ENCODE peak calls at places on chromosomes 4 and X, in six cellular contexts. X, F, Q, E, G and R are unnamed samples.

GRCh38 chr4:13970349-13970748 is 342.8 kb upstream of the BOD1L1 start:
- DNase-seq in G (no peak), X (no peak), E (no peak), F (no peak), Q (no peak), R (no peak)

GRCh38 chr4:37948542-37948941 is 11.7 kb upstream of the PTTG2 start:
- DNase-seq in Q (no peak), X (no peak), F (no peak), E (no peak), G (no peak), R (no peak)

GRCh38 chr4:153337686-153338085 is 6.8 kb upstream of the MND1 start:
- DNase-seq in E (no peak), Q (no peak), X (no peak), F (no peak), G (no peak), R (no peak)

GRCh38 chrX:39975094-39975865 is 122.5 kb downstream of the BCOR start:
- DNase-seq in F (peak), G (no peak), E (no peak), X (no peak), Q (no peak), R (no peak)

GRCh38 chr4:91519155-91519554 is 784.6 kb upstream of the GRID2 start:
- DNase-seq in X (no peak), E (no peak), Q (no peak), F (no peak), G (no peak), R (no peak)

GRCh38 chr4:26320159-26320452 is 708 bp upstream of the RBPJ start:
- DNase-seq in G (no peak), X (no peak), F (no peak), Q (peak), E (no peak), R (no peak)

GRCh38 chr4:65508169-65508568 is 162.1 kb downstream of the EPHA5 start:
- DNase-seq in X (no peak), G (no peak), E (no peak), F (no peak), Q (no peak), R (no peak)

GRCh38 chrX:132181364-132181763 is 37.9 kb downstream of the RAP2C start:
- DNase-seq in G (no peak), F (peak), Q (no peak), E (no peak), X (no peak), R (no peak)

GRCh38 chr4:71382569-71383560 is 44.0 kb downstream of the SLC4A4 start:
- DNase-seq in E (no peak), G (no peak), F (no peak), X (no peak), Q (no peak), R (no peak)

GRCh38 chr4:7721984-7722551 is 217.6 kb downstream of the AFAP1 start:
- DNase-seq in Q (no peak), F (no peak), X (no peak), G (no peak), E (no peak), R (no peak)

GRCh38 chrX:107750263-107750662 is 25.3 kb downstream of the TSC22D3 start:
- DNase-seq in Q (no peak), G (no peak), E (no peak), X (no peak), F (no peak), R (no peak)

GRCh38 chrX:93585661-93586060 is 87.7 kb downstream of the NAP1L3 start:
- DNase-seq in Q (no peak), F (no peak), E (no peak), G (no peak), X (no peak), R (no peak)

GRCh38 chr4:176794151-176794550 is 1.4 kb upstream of the VEGFC start:
- DNase-seq in X (no peak), Q (no peak), G (no peak), E (peak), F (no peak), R (no peak)

GRCh38 chr4:84378983-84379382 is 120.1 kb downstream of the NKX6-1 start:
- DNase-seq in F (no peak), X (no peak), Q (no peak), E (no peak), G (no peak), R (no peak)

GRCh38 chr4:149223659-149224058 is 592.0 kb downstream of the IQCM start:
- DNase-seq in F (no peak), E (no peak), G (no peak), Q (no peak), X (no peak), R (no peak)

GRCh38 chr4:15327311-15328298 is 100.2 kb upstream of the C1QTNF7 start:
- DNase-seq in F (no peak), Q (no peak), X (no peak), G (no peak), E (peak), R (no peak)

GRCh38 chr4:81405900-81406401 is 65.8 kb downstream of the RASGEF1B start:
- DNase-seq in Q (peak), X (no peak), F (peak), E (peak), G (no peak), R (no peak)

GRCh38 chr4:99807666-99808065 is 9.0 kb upstream of the DAPP1 start:
- DNase-seq in Q (no peak), X (no peak), G (no peak), E (no peak), F (no peak), R (no peak)

GRCh38 chr4:39394706-39395105 is 12.0 kb upstream of the KLB start:
- DNase-seq in F (no peak), G (no peak), E (no peak), X (no peak), Q (no peak), R (no peak)

GRCh38 chr4:142840516-142841123 is 5.5 kb downstream of the INPP4B start:
- DNase-seq in G (no peak), E (no peak), Q (no peak), X (no peak), F (no peak), R (no peak)

GRCh38 chrX:77505227-77505626 is 58.0 kb downstream of the FGF16 start:
- DNase-seq in F (no peak), E (no peak), X (no peak), G (no peak), Q (no peak), R (no peak)

GRCh38 chr4:154590329-154591006 is at the start of gene FGA:
- DNase-seq in X (no peak), F (no peak), E (no peak), Q (no peak), G (no peak), R (no peak)

GRCh38 chr4:93501946-93502345 is 326.6 kb upstream of the ATOH1 start:
- DNase-seq in E (no peak), F (no peak), Q (no peak), G (no peak), X (no peak), R (no peak)

GRCh38 chr4:127709456-127709855 is 20.7 kb upstream of the SLC25A31 start:
- DNase-seq in F (no peak), X (no peak), E (no peak), Q (no peak), G (no peak), R (no peak)

GRCh38 chr4:140174535-140174934 is 20.6 kb upstream of the MAML3 start:
- DNase-seq in X (no peak), F (no peak), E (no peak), G (no peak), Q (no peak), R (no peak)

GRCh38 chr4:177016541-177017141 is 223.9 kb upstream of the VEGFC start:
- DNase-seq in Q (no peak), E (peak), G (no peak), F (no peak), X (no peak), R (no peak)

GRCh38 chrX:19772759-19773623 is 114.4 kb downstream of the SH3KBP1 start:
- DNase-seq in Q (no peak), G (no peak), X (no peak), E (no peak), F (no peak), R (no peak)

GRCh38 chr4:52408037-52408436 is 251.1 kb downstream of the USP46 start:
- DNase-seq in F (no peak), G (no peak), E (no peak), Q (no peak), X (no peak), R (no peak)

GRCh38 chr4:138861130-138861529 is 154.5 kb upstream of the NOCT start:
- DNase-seq in E (no peak), Q (no peak), F (no peak), X (no peak), G (no peak), R (no peak)

GRCh38 chrX:40152173-40152705 is 54.5 kb upstream of the BCOR start:
- DNase-seq in Q (peak), G (peak), X (no peak), F (no peak), E (no peak), R (no peak)

GRCh38 chr4:33381806-33382205 is 2661.6 kb downstream of the PCDH7 start:
- DNase-seq in Q (no peak), X (no peak), E (no peak), G (no peak), F (no peak), R (no peak)

DNA sequence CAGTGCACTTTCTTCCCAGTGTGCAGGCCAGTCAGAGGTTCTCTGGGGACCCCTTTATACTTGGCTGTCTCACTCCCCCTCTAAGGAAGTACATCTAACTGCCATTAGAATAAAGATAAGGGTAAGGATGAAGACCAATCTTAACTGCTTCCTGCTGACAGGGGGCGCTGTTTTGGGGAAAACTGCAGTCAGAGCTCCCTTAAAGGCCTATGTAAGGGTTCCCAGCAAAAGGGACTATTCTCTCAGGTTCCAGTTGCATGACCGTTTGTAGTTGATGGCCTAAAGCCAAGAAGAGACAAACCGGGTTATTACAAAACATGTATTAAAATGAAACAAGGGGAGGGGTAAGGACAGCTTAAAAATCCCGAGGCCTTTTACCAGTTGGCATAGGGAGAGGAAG is 115.6 kb upstream of the SPIN4 start:
- DNase-seq in F (no peak), E (no peak), G (no peak), X (no peak), Q (no peak), R (no peak)
- TF ChIP-seq CTCF in F (no peak), E (no peak), G (no peak), X (no peak), Q (no peak), R (no peak)

DNA sequence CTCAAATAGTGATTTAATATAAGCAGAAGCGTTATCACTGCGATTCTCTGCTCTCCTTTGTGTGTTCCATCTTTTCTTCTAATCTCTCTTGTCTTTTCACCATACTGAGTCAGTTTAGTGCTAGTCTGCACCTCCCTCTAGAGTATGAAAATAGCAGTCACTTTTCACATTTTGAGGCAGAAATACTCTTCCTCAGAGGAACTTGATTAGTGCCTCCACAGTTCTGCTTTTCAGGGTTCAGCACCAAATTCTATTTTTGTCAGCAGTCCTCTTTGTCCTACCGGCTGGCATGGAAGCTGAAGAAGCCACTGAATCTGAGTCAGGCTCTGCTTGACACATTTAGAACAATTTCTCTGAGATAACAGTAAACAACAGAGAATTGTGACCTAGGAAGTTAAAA is 49.7 kb upstream of the ANKRD17 start:
- DNase-seq in Q (peak), F (no peak), E (no peak), G (no peak), X (no peak), R (no peak)
- TF ChIP-seq CTCF in Q (no peak), F (no peak), E (peak), G (no peak), X (no peak), R (peak)

DNA sequence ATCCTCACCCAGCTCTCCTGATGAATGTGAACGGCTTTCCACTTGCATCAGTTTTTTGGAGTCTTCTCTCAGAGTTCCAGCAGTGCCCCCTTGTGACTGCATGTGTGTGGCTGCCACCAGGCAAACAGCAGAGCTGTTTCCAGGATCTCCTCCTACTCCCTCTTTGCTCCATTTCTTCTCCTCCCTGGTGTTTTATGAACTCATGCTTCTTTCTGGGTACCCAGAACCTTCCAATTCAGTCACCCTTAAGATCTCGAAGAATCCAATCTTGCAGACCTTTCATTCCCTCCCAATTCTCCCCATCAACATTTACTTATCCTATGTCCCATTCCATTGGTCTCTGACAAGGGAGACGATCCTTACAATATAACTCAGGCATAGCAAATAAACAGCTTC is 6.8 kb upstream of the TCEANC start:
- DNase-seq in G (peak), X (peak), Q (peak), E (peak), F (peak), R (peak)
- TF ChIP-seq CTCF in G (peak), X (no peak), Q (peak), E (peak), F (peak), R (peak)

DNA sequence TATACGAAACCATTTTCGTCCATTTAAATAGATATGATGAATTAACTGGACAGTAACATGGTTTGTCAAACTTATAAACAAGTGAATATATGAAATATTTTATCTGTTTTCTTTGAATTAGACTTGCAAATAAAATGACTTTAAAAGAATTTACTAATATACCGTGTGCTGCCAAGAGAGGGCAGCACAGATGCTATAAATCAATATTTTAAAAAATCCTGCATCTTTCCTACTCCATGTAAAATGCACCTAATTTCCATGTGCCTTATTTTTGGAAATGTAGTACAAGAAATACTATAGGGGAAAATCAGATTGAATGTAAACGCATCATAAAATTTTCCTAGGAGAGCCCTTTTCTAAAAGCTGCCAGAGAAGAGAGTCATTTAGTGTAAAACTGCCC is 62.2 kb downstream of the PRKX start:
- DNase-seq in G (no peak), E (no peak), X (no peak), F (no peak), Q (no peak), R (no peak)
- TF ChIP-seq CTCF in G (peak), E (peak), X (peak), F (peak), Q (no peak), R (peak)

DNA sequence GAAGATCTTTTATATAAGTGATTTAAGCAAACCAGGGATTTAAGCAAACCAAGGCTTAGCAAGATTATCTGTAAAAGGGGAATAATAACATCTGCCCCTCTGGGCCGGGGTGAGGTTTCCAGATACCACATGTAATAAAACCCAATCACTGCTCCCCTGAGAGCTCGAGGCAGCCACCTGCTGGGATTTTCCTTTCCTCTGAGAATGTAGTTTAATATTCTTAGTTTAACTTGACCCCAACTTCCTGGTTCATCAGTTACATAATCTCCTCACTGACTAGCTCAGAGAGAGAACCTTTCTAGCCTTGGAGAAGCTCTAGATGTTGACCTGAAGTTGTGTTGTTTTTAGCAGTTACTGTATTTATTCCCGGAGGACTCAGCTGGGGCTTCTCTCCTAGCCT is 322.4 kb downstream of the ARHGAP10 start:
- DNase-seq in X (no peak), Q (no peak), G (no peak), F (no peak), E (peak), R (no peak)
- TF ChIP-seq CTCF in X (no peak), Q (no peak), G (no peak), F (no peak), E (no peak), R (no peak)

DNA sequence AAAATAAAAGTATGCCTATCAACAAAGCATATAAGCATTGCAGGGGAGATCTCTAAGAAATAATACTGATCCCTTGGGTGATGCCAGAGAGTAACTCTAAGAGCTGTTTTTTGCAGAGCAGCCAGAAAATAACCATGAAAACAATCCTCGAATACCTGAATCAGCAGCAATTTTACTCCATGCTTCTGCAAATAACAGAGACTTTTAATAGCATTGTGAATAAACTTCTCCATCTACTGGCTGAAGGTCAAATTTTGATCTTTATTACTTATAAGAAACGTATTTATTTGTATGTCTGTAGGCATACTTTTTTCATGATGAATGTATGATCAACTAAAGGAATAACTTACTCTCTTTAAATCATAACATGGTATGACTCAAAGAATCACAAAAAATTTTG is 334.5 kb downstream of the GALNTL6 start:
- DNase-seq in G (no peak), E (no peak), F (no peak), X (no peak), Q (no peak), R (no peak)
- TF ChIP-seq CTCF in G (no peak), E (no peak), F (no peak), X (no peak), Q (no peak), R (peak)

DNA sequence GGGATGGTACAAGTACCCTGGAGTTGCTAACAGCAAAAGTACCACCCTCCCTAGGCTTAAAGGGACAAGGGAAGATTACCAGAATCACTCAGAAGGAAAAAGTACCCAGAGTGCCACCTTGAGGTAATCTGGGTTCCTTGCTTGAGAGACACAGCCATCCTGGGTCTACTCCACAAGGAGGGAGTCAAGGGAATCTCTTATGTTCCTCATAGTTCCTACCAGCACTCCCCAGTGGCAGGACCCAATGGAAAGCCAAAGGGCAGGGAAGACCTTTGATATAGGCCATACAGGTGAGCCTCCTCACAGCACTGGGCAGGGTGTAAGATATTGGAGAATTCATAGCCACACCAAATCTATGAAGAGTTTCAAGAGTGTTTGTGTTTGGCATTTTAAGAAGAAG is 5.7 kb downstream of the IL2 start:
- DNase-seq in X (no peak), F (no peak), Q (no peak), G (no peak), E (peak), R (no peak)
- TF ChIP-seq CTCF in X (peak), F (no peak), Q (no peak), G (no peak), E (peak), R (peak)

GRCh38 chrX:111447298-111447697 is 35.3 kb upstream of the DCX start:
- DNase-seq in X (no peak), Q (peak), F (peak), E (no peak), G (peak), R (no peak)
- TF ChIP-seq CTCF in X (no peak), Q (no peak), F (no peak), E (peak), G (peak), R (peak)

DNA sequence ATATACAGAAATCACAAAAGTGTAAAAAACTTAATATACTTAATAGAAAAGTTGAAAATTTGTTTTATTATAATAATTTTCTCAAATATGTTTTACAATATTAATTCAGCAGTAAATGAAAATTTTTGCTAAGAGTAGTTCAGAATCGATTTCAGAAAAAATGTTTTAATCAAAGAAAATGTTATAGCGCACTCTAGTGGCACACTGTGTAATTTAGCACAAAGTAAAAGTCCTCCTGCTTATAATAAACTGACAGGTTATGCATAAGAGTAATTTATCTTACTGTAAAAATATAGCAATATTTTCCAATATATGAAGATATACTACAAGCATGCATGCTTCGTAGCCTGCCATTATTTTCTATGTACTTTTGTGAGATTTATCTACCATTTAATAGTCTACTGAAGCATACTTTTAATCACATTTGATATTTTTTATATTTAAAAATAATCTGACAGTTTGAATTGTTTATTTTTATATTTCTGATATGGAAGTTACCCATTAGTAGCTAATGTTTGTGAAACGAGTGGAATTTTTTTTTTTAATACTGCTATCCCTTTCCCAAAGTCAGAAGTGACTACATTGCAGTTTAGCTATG is 217.9 kb upstream of the KLHL4 start:
- DNase-seq in G (no peak), Q (peak), E (no peak), F (no peak), X (no peak), R (no peak)
- TF ChIP-seq CTCF in G (peak), Q (no peak), E (no peak), F (peak), X (no peak), R (peak)